ENCODE peak calls at places on chromosomes 11 and 22, in seven cellular contexts. Z, C, O, I, V, P and R are unnamed samples.
A peak's percentile ranks its signal among the peaks of the same experiment; 100 is the strongest.

GRCh38 chr11:46679252-46680163 is 20.9 kb downstream of the ARHGAP1 start:
- DNase-seq in Z (no peak), C (no peak), O (no peak), I (no peak), V (no peak), P (no peak), R (no peak)

GRCh38 chr22:23277583-23278295 is 97.4 kb downstream of the BCR start:
- DNase-seq in Z (no peak), C (no peak), O (no peak), I (no peak), V (no peak), P (no peak), R (no peak)

GRCh38 chr11:45807792-45808238 is 2.9 kb downstream of the SLC35C1 start:
- DNase-seq in Z (no peak), C (no peak), O (no peak), I (no peak), V (no peak), P (no peak), R (no peak)

GRCh38 chr22:20750461-20751184 is 23.3 kb upstream of the SERPIND1 start:
- DNase-seq in Z (peak; percentile 51), C (no peak), O (no peak), I (peak; percentile 22), V (peak; percentile 56), P (no peak), R (peak; percentile 64)

GRCh38 chr11:17229481-17230152 is 21.8 kb upstream of the PIK3C2A start:
- DNase-seq in Z (no peak), C (no peak), O (no peak), I (no peak), V (no peak), P (no peak), R (no peak)

GRCh38 chr11:128684582-128685382 is 9.1 kb upstream of the FLI1 start:
- DNase-seq in Z (no peak), C (no peak), O (no peak), I (no peak), V (no peak), P (no peak), R (no peak)

GRCh38 chr22:23268877-23269276 is 88.6 kb downstream of the BCR start:
- DNase-seq in Z (no peak), C (no peak), O (no peak), I (no peak), V (no peak), P (no peak), R (no peak)

GRCh38 chr11:69394902-69395690 is 86.4 kb upstream of the LINC01488 start:
- DNase-seq in Z (no peak), C (no peak), O (no peak), I (no peak), V (no peak), P (no peak), R (no peak)

GRCh38 chr11:1745701-1746320 is 4.6 kb downstream of the IFITM10 start:
- DNase-seq in Z (no peak), C (no peak), O (no peak), I (no peak), V (no peak), P (no peak), R (no peak)

GRCh38 chr22:23715811-23716355 is 25.1 kb downstream of the RGL4 start:
- DNase-seq in Z (no peak), C (no peak), O (no peak), I (no peak), V (no peak), P (no peak), R (no peak)

GRCh38 chr11:117442049-117442868 is 114.6 kb downstream of the CEP164 start:
- DNase-seq in Z (no peak), C (no peak), O (no peak), I (no peak), V (no peak), P (no peak), R (no peak)

GRCh38 chr22:23391022-23391421 is 189.1 kb downstream of the IGLL1 start:
- DNase-seq in Z (no peak), C (no peak), O (no peak), I (no peak), V (no peak), P (no peak), R (no peak)